ENCODE peak calls at places on chromosomes 16 and 17, in seven cellular contexts. Q, C, A, Y, I, K and O are unnamed samples.

GRCh38 chr17:72456026-72456569 is 335.3 kb downstream of the SOX9 start:
- DNase-seq in Q (peak), C (no peak), A (peak), Y (peak), I (no peak), K (no peak), O (no peak)

GRCh38 chr17:20066253-20066652 is 57.1 kb downstream of the SPECC1 start:
- DNase-seq in Q (peak), C (peak), A (peak), Y (peak), I (no peak), K (no peak), O (no peak)

GRCh38 chr16:87410958-87411357 is 18.8 kb downstream of the MAP1LC3B start:
- DNase-seq in Q (no peak), C (no peak), A (no peak), Y (no peak), I (no peak), K (no peak), O (no peak)

GRCh38 chr16:30697264-30698138 is 1.5 kb upstream of the SRCAP start:
- DNase-seq in Q (peak), C (peak), A (peak), Y (peak), I (no peak), K (peak), O (peak)

GRCh38 chr17:2449486-2449885 is 48.6 kb upstream of the MNT start:
- DNase-seq in Q (no peak), C (no peak), A (no peak), Y (no peak), I (no peak), K (no peak), O (no peak)

GRCh38 chr17:32142038-32142856 is at the start of gene RHOT1:
- DNase-seq in Q (peak), C (peak), A (peak), Y (peak), I (peak), K (peak), O (peak)

GRCh38 chr16:88045820-88046303 is 94.6 kb downstream of the BANP start:
- DNase-seq in Q (no peak), C (no peak), A (no peak), Y (no peak), I (no peak), K (no peak), O (no peak)

GRCh38 chr16:31508706-31509523 is 724 bp upstream of the RUSF1 start:
- DNase-seq in Q (peak), C (no peak), A (peak), Y (peak), I (no peak), K (no peak), O (no peak)

GRCh38 chr17:49572806-49573420 is 2.8 kb upstream of the NXPH3 start:
- DNase-seq in Q (no peak), C (no peak), A (no peak), Y (no peak), I (no peak), K (no peak), O (no peak)

GRCh38 chr17:56918916-56919315 is 5.1 kb upstream of the TRIM25 start:
- DNase-seq in Q (peak), C (no peak), A (no peak), Y (no peak), I (no peak), K (no peak), O (no peak)

GRCh38 chr17:48612854-48613691 is 2.0 kb downstream of the HOXB8 start:
- DNase-seq in Q (peak), C (no peak), A (peak), Y (peak), I (no peak), K (peak), O (peak)

GRCh38 chr17:49031965-49032928 is 35.1 kb downstream of the IGF2BP1 start:
- DNase-seq in Q (peak), C (peak), A (peak), Y (peak), I (peak), K (peak), O (peak)

GRCh38 chr17:82963104-82963950 is 116.1 kb upstream of the METRNL start:
- DNase-seq in Q (peak), C (peak), A (no peak), Y (peak), I (peak), K (peak), O (no peak)

GRCh38 chr16:57386381-57386951 is 14.2 kb downstream of the CX3CL1 start:
- DNase-seq in Q (no peak), C (no peak), A (peak), Y (no peak), I (no peak), K (no peak), O (no peak)

GRCh38 chr16:72832640-72833039 is 215.3 kb downstream of the ZFHX3 start:
- DNase-seq in Q (peak), C (peak), A (peak), Y (peak), I (peak), K (peak), O (peak)

GRCh38 chr17:2388705-2389099 is 12.2 kb downstream of the MNT start:
- DNase-seq in Q (peak), C (no peak), A (no peak), Y (no peak), I (no peak), K (no peak), O (no peak)

GRCh38 chr17:6070280-6070894 is at the start of gene WSCD1:
- DNase-seq in Q (no peak), C (no peak), A (no peak), Y (peak), I (no peak), K (peak), O (peak)